ENCODE peak calls at places on chromosomes 11 and 22, in six cellular contexts. B is BJ; W is posterior cingulate gyrus; Z is stimulated activated CD4-positive, alpha-beta T cell treated with anti-CD3 and anti-CD28 coated beads, Interleukin-1b, Interleukin-23, amount 100 ng/mL, for 24 hours; G is pancreas; Y is T-helper 2 cell treated with Interferon-gamma antibody and Interleukin-4, amounts not matched to agents 5 μg/mL and 100 μg/mL, for 36 hours. V is an unnamed sample.

GRCh38 chr22:42064629-42065028 is 6.0 kb downstream of the NAGA start:
- DNase-seq in B (no peak), W (no peak), Z (no peak), G (peak), Y (no peak), V (no peak)

GRCh38 chr11:35347921-35348331 is 71.4 kb downstream of the SLC1A2 start:
- DNase-seq in B (peak), W (no peak), Z (no peak), G (no peak), Y (no peak), V (peak)

GRCh38 chr22:42670921-42671709 is 21.9 kb upstream of the CYB5R3 start:
- DNase-seq in B (no peak), W (no peak), Z (no peak), G (no peak), Y (no peak), V (no peak)

GRCh38 chr11:61283613-61284012 is 11.5 kb downstream of the VWCE start:
- DNase-seq in B (no peak), W (no peak), Z (no peak), G (no peak), Y (no peak), V (no peak)

GRCh38 chr11:80204021-80204420 is 763.2 kb upstream of the TENM4 start:
- DNase-seq in B (no peak), W (no peak), Z (no peak), G (no peak), Y (no peak), V (no peak)

GRCh38 chr22:33337524-33337923 is 279.3 kb upstream of the SYN3 start:
- DNase-seq in B (no peak), W (no peak), Z (no peak), G (no peak), Y (no peak), V (no peak)

GRCh38 chr11:123560001-123560400 is 94.4 kb downstream of the SCN3B start:
- DNase-seq in B (peak), W (peak), Z (no peak), G (peak), Y (peak), V (peak)

GRCh38 chr11:14908214-14908880 is 16.3 kb upstream of the CYP2R1 start:
- DNase-seq in B (no peak), W (peak), Z (no peak), G (no peak), Y (no peak), V (peak)

GRCh38 chr11:14520902-14521151 is 641 bp upstream of the PSMA1 start:
- DNase-seq in B (no peak), W (no peak), Z (no peak), G (no peak), Y (no peak), V (peak)

GRCh38 chr11:78613053-78613813 is 38.6 kb upstream of the NARS2 start:
- DNase-seq in B (no peak), W (no peak), Z (no peak), G (no peak), Y (no peak), V (no peak)

GRCh38 chr11:45688472-45689033 is 23.1 kb upstream of the CHST1 start:
- DNase-seq in B (no peak), W (no peak), Z (no peak), G (no peak), Y (no peak), V (no peak)

GRCh38 chr11:73649206-73649605 is 2.8 kb downstream of the PLEKHB1 start:
- DNase-seq in B (no peak), W (no peak), Z (no peak), G (no peak), Y (no peak), V (no peak)

GRCh38 chr11:44784784-44785183 is 58.0 kb downstream of the TSPAN18 start:
- DNase-seq in B (no peak), W (no peak), Z (no peak), G (no peak), Y (no peak), V (no peak)

GRCh38 chr11:114348200-114349191 is 51.8 kb downstream of the C11orf71 start:
- DNase-seq in B (peak), W (peak), Z (no peak), G (no peak), Y (peak), V (peak)

GRCh38 chr11:63867511-63867910 is 28.6 kb downstream of the MARK2 start:
- DNase-seq in B (no peak), W (no peak), Z (no peak), G (no peak), Y (no peak), V (no peak)

GRCh38 chr11:120137187-120137610 is 714 bp downstream of the TRIM29 start:
- DNase-seq in B (no peak), W (no peak), Z (no peak), G (peak), Y (no peak), V (no peak)

GRCh38 chr22:26646158-26646557 is 11.2 kb upstream of the MIAT start:
- DNase-seq in B (no peak), W (no peak), Z (no peak), G (no peak), Y (no peak), V (no peak)

GRCh38 chr22:36182871-36183270 is 18.7 kb downstream of the APOL4 start:
- DNase-seq in B (no peak), W (no peak), Z (no peak), G (no peak), Y (no peak), V (no peak)

GRCh38 chr22:28018461-28018927 is 99.4 kb upstream of the PITPNB start:
- DNase-seq in B (no peak), W (no peak), Z (no peak), G (peak), Y (no peak), V (no peak)

GRCh38 chr11:110373061-110373702 is 56.6 kb upstream of the FDX1 start:
- DNase-seq in B (peak), W (no peak), Z (no peak), G (no peak), Y (peak), V (no peak)

GRCh38 chr22:50157976-50158375 is 12.6 kb upstream of the PANX2 start:
- DNase-seq in B (no peak), W (no peak), Z (no peak), G (no peak), Y (no peak), V (peak)

GRCh38 chr11:77115181-77115611 is 12.6 kb downstream of the OMP start:
- DNase-seq in B (no peak), W (no peak), Z (no peak), G (no peak), Y (no peak), V (no peak)

GRCh38 chr11:123408619-123409455 is 21.2 kb upstream of the GRAMD1B start:
- DNase-seq in B (no peak), W (no peak), Z (no peak), G (no peak), Y (no peak), V (no peak)

GRCh38 chr11:129021295-129021694 is 78.6 kb upstream of the TP53AIP1 start:
- DNase-seq in B (no peak), W (no peak), Z (no peak), G (no peak), Y (no peak), V (no peak)

GRCh38 chr11:19345519-19345847 is 104.7 kb upstream of the E2F8 start:
- DNase-seq in B (no peak), W (peak), Z (no peak), G (peak), Y (no peak), V (peak)

GRCh38 chr11:125627236-125627910 is 2.4 kb downstream of the CHEK1 start:
- DNase-seq in B (no peak), W (no peak), Z (no peak), G (no peak), Y (no peak), V (no peak)

GRCh38 chr11:59779487-59779886 is 24.3 kb downstream of the STX3 start:
- DNase-seq in B (no peak), W (no peak), Z (no peak), G (no peak), Y (no peak), V (no peak)

GRCh38 chr11:62880231-62880802 is 379 bp upstream of the SLC3A2 start:
- DNase-seq in B (peak), W (no peak), Z (peak), G (no peak), Y (peak), V (no peak)

GRCh38 chr11:118202599-118203422 is 22.0 kb downstream of the JAML start:
- DNase-seq in B (no peak), W (no peak), Z (no peak), G (no peak), Y (peak), V (no peak)

GRCh38 chr11:85810521-85810870 is 445 bp downstream of the SYTL2 start:
- DNase-seq in B (no peak), W (no peak), Z (no peak), G (peak), Y (no peak), V (no peak)

GRCh38 chr11:83711035-83711630 is 425.0 kb upstream of the CCDC90B start:
- DNase-seq in B (no peak), W (no peak), Z (no peak), G (no peak), Y (no peak), V (no peak)

GRCh38 chr22:48403521-48403921 is 1424.2 kb downstream of the BRD1 start:
- DNase-seq in B (no peak), W (no peak), Z (no peak), G (peak), Y (no peak), V (no peak)

GRCh38 chr11:72786305-72787261 is 7.3 kb downstream of the STARD10 start:
- DNase-seq in B (no peak), W (no peak), Z (no peak), G (no peak), Y (no peak), V (no peak)

GRCh38 chr11:67057410-67057757 is 737 bp downstream of the RHOD start:
- DNase-seq in B (no peak), W (no peak), Z (no peak), G (no peak), Y (no peak), V (no peak)

GRCh38 chr11:71206186-71206585 is 46.2 kb downstream of the SHANK2 start:
- DNase-seq in B (no peak), W (no peak), Z (no peak), G (peak), Y (no peak), V (no peak)